ENCODE peak calls at places on chromosome 14, in seven cellular contexts. S is T47D; T is choroid plexus epithelial cell; W is HT1080; U is ecto neural progenitor cell; H is iris pigment epithelial cell; L is naive thymus-derived CD8-positive, alpha-beta T cell. V is an unnamed sample.

GRCh38 chr14:29763342-29763858 is 164.2 kb downstream of the PRKD1 start:
- DNase-seq in H (no peak), U (no peak), S (no peak), W (no peak), T (no peak), L (no peak), V (no peak)

GRCh38 chr14:106372870-106373657 is 846.7 kb downstream of the TMEM121 start:
- DNase-seq in L (peak), W (peak), S (peak), T (no peak), U (no peak), H (no peak), V (peak)

GRCh38 chr14:20614038-20614840 is 23.1 kb upstream of the RNASE12 start:
- DNase-seq in H (peak), U (peak), S (no peak), L (no peak), W (no peak), T (peak), V (peak)

GRCh38 chr14:71942904-71943694 is 10.9 kb downstream of the RGS6 start:
- DNase-seq in S (no peak), W (no peak), H (no peak), L (no peak), T (no peak), U (no peak), V (no peak)

GRCh38 chr14:97976861-97977260 is 1179.7 kb downstream of the VRK1 start:
- DNase-seq in T (no peak), L (peak), U (no peak), S (no peak), W (no peak), H (no peak), V (no peak)

GRCh38 chr14:94449930-94450329 is 2.7 kb downstream of the SERPINA11 start:
- DNase-seq in L (no peak), W (no peak), S (no peak), T (no peak), H (no peak), U (no peak), V (no peak)

GRCh38 chr14:89498836-89499235 is 81.8 kb upstream of the FOXN3 start:
- DNase-seq in T (no peak), H (peak), S (no peak), U (no peak), W (no peak), L (no peak), V (no peak)

GRCh38 chr14:103099081-103099732 is 4.7 kb downstream of the EXOC3L4 start:
- DNase-seq in S (no peak), H (no peak), T (no peak), W (no peak), U (no peak), L (no peak), V (no peak)

GRCh38 chr14:65096323-65097089 is 5.8 kb downstream of the MAX start:
- DNase-seq in L (no peak), H (peak), S (no peak), T (peak), W (no peak), U (no peak), V (no peak)

GRCh38 chr14:75742867-75743266 is 81.8 kb downstream of the TTLL5 start:
- DNase-seq in S (no peak), H (no peak), T (no peak), L (no peak), U (no peak), W (no peak), V (no peak)

GRCh38 chr14:61444215-61444768 is 122.9 kb downstream of the PRKCH start:
- DNase-seq in U (no peak), H (no peak), T (no peak), L (peak), W (no peak), S (no peak), V (no peak)

GRCh38 chr14:60721331-60722162 is 2.6 kb downstream of the SIX4 start:
- DNase-seq in U (peak), H (peak), L (peak), T (peak), W (peak), S (peak), V (peak)

GRCh38 chr14:93234798-93235197 is 27.7 kb downstream of the UBR7 start:
- DNase-seq in L (no peak), S (no peak), W (peak), T (peak), U (no peak), H (peak), V (peak)

GRCh38 chr14:102900631-102901571 is 21.6 kb upstream of the AMN start:
- DNase-seq in L (peak), S (no peak), T (no peak), H (no peak), U (no peak), W (no peak), V (no peak)

GRCh38 chr14:54772451-54772881 is 130.2 kb downstream of the GCH1 start:
- DNase-seq in H (peak), T (peak), W (peak), L (no peak), U (no peak), S (no peak), V (peak)

GRCh38 chr14:60277605-60278190 is 28.7 kb downstream of the PPM1A start:
- DNase-seq in S (no peak), L (no peak), H (no peak), T (no peak), W (no peak), U (no peak), V (no peak)

GRCh38 chr14:53338192-53338591 is 185.1 kb upstream of the DDHD1 start:
- DNase-seq in T (peak), S (no peak), H (peak), W (peak), U (no peak), L (no peak), V (peak)

GRCh38 chr14:22386924-22387775 is 201.9 kb downstream of the DAD1 start:
- DNase-seq in L (no peak), S (peak), W (peak), T (peak), H (peak), U (peak), V (peak)

GRCh38 chr14:106185837-106186233 is 659.5 kb downstream of the TMEM121 start:
- DNase-seq in W (no peak), U (no peak), H (no peak), L (peak), S (no peak), T (no peak), V (no peak)

GRCh38 chr14:90697146-90697545 is 119.1 kb downstream of the TTC7B start:
- DNase-seq in L (no peak), S (no peak), H (no peak), T (no peak), U (no peak), W (no peak), V (no peak)

GRCh38 chr14:85415015-85415712 is 114.8 kb upstream of the FLRT2 start:
- DNase-seq in W (peak), U (no peak), H (peak), T (peak), L (no peak), S (peak), V (peak)